ENCODE peak calls at places on chromosome 13, in ten cellular contexts. L is HFFc6, W is fibroblast of mammary gland, J is BJ, B is glutamatergic neuron, H is sigmoid colon, X is fibroblast of lung, Y is GM10248, A is cardiac muscle cell, D is AG09309. M is an unnamed sample.

GRCh38 chr13:38381840-38382239 is 32.2 kb downstream of the UFM1 start:
- DNase-seq in W (peak; percentile 58), B (no peak), J (no peak), X (no peak), D (no peak), A (peak; percentile 56), L (no peak), Y (no peak), H (no peak), M (no peak)

GRCh38 chr13:52599037-52599852 is 43.0 kb upstream of the HNRNPA1L2 start:
- DNase-seq in D (no peak), J (no peak), X (peak; percentile 82), B (no peak), H (no peak), W (peak; percentile 79), Y (no peak), L (peak; percentile 41), A (peak; percentile 70), M (no peak)

GRCh38 chr13:24276310-24276709 is 33.1 kb upstream of the C1QTNF9 start:
- DNase-seq in A (no peak), H (no peak), Y (no peak), W (no peak), D (no peak), L (no peak), J (no peak), B (no peak), X (no peak), M (no peak)

GRCh38 chr13:112688560-112689497 is 1.0 kb upstream of the ATP11A start:
- DNase-seq in A (no peak), Y (no peak), L (no peak), X (no peak), B (peak; percentile 40), W (no peak), D (no peak), H (no peak), J (no peak), M (no peak)

GRCh38 chr13:60169239-60170031 is 5.7 kb upstream of the DIAPH3 start:
- DNase-seq in H (no peak), B (no peak), D (no peak), J (no peak), L (no peak), W (no peak), Y (no peak), X (no peak), A (no peak), M (no peak)

GRCh38 chr13:67148219-67148583 is 81.9 kb downstream of the PCDH9 start:
- DNase-seq in X (peak; percentile 66), W (peak; percentile 62), J (peak; percentile 22), L (peak; percentile 52), B (no peak), D (no peak), H (no peak), Y (no peak), A (peak; percentile 52), M (no peak)

GRCh38 chr13:37736040-37736439 is 133.5 kb downstream of the TRPC4 start:
- DNase-seq in H (no peak), B (peak; percentile 52), J (no peak), Y (no peak), D (no peak), L (no peak), W (no peak), A (no peak), X (no peak), M (no peak)

GRCh38 chr13:113997845-113998751 is 24.2 kb upstream of the C13orf46 start:
- DNase-seq in H (peak; percentile 79), X (peak; percentile 21), A (peak; percentile 71), L (peak; percentile 70), J (peak; percentile 10), W (peak; percentile 92), D (peak; percentile 32), B (peak; percentile 57), Y (no peak), M (no peak)

GRCh38 chr13:30796132-30796832 is 60.9 kb downstream of the ALOX5AP start:
- DNase-seq in X (peak; percentile 80), A (peak; percentile 63), H (peak; percentile 62), J (no peak), D (peak; percentile 48), B (no peak), W (peak; percentile 69), L (peak; percentile 71), Y (no peak), M (no peak)

GRCh38 chr13:36417328-36417727 is 15.0 kb upstream of the CCNA1 start:
- DNase-seq in W (no peak), L (no peak), D (no peak), X (no peak), A (no peak), B (no peak), H (no peak), Y (no peak), J (no peak), M (no peak)

GRCh38 chr13:25286308-25286968 is 850 bp downstream of the MTMR6 start:
- DNase-seq in A (peak; percentile 52), Y (peak; percentile 35), D (no peak), J (no peak), H (no peak), X (peak; percentile 56), W (peak; percentile 56), L (peak; percentile 52), B (no peak), M (no peak)

GRCh38 chr13:72163671-72164070 is 296.7 kb upstream of the DACH1 start:
- DNase-seq in B (no peak), A (no peak), H (no peak), X (peak; percentile 51), Y (no peak), W (no peak), L (no peak), J (no peak), D (no peak), M (no peak)

GRCh38 chr13:76769238-76769859 is 116.9 kb downstream of the KCTD12 start:
- DNase-seq in Y (no peak), W (no peak), L (no peak), A (no peak), B (no peak), X (peak; percentile 19), J (no peak), H (no peak), D (peak; percentile 8), M (no peak)

GRCh38 chr13:30690282-30691188 is 44.8 kb upstream of the ALOX5AP start:
- DNase-seq in W (peak; percentile 98), L (peak; percentile 85), J (peak; percentile 83), X (peak; percentile 95), B (peak; percentile 77), D (peak; percentile 79), A (peak; percentile 98), H (peak; percentile 90), Y (no peak), M (peak; percentile 27)

GRCh38 chr13:93942016-93942415 is 537.5 kb downstream of the DCT start:
- DNase-seq in B (no peak), A (peak; percentile 34), L (no peak), X (peak; percentile 19), Y (no peak), W (peak; percentile 21), H (no peak), D (no peak), J (no peak), M (no peak)

DNA sequence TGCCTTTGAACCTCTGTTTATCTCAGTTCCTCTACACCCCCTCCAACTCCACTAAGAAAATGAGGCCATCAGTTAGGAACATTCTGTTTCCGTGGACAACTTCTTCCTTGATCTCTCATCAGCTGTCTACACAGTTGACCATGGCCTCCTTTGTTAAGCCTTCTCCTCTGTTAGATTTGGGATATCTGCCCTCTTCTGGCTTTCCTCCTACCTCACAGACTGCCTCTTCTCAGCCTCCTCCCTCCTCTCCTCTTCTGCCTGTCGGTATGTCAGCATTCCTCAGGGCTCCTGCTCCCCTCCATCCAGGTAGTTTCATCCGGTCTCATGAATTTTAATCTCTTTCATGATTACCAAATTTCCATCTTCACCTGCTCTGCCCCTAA is 454.9 kb downstream of the FOXO1 start:
- DNase-seq in H (no peak), A (no peak), L (no peak), X (no peak), J (no peak), Y (no peak), D (no peak), B (no peak), W (no peak), M (no peak)
- TF ChIP-seq CTCF in H (no peak), A (no peak), L (no peak), X (no peak), J (no peak), Y (no peak), D (no peak), B (no peak), W (no peak), M (no peak)

GRCh38 chr13:29454931-29455481 is 140.5 kb downstream of the SLC7A1 start:
- DNase-seq in D (no peak), A (peak; percentile 34), H (no peak), X (peak; percentile 20), J (peak; percentile 12), B (no peak), W (peak; percentile 35), Y (peak; percentile 47), L (peak; percentile 2), M (no peak)
- TF ChIP-seq CTCF in D (peak; percentile 27), A (peak; percentile 48), H (no peak), X (no peak), J (peak; percentile 43), B (peak; percentile 24), W (peak; percentile 52), Y (peak; percentile 23), L (peak; percentile 65), M (no peak)

DNA sequence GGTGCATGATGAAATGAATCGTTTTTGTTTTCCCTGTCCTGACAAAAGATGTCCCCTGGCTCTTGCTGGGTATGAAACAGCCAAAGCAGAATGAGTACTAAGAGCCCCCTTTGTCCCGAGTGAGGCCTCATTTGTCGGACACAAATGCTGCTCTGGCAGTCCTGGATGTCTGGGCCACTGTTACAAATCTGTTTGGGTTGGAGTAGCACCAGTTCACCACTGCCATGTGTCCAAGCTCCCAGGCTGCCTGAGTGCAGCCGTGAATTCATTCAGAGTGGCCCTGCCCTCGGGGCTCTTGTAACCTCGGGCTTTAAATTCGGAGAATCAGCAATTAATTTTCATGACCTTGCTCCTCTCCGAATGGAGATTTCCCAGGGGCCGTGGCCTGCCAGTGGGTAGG is 182.4 kb downstream of the NUFIP1 start:
- DNase-seq in W (no peak), Y (no peak), D (no peak), X (no peak), J (no peak), B (peak; percentile 26), H (peak; percentile 66), A (no peak), L (no peak), M (no peak)
- TF ChIP-seq CTCF in W (no peak), Y (no peak), D (no peak), X (no peak), J (no peak), B (no peak), H (no peak), A (no peak), L (no peak), M (no peak)

GRCh38 chr13:64446372-64446771 is 2783.8 kb downstream of the PCDH9 start:
- DNase-seq in A (no peak), D (no peak), W (no peak), J (no peak), X (no peak), B (no peak), H (no peak), Y (no peak), L (peak; percentile 16), M (no peak)
- TF ChIP-seq CTCF in A (peak; percentile 27), D (peak; percentile 38), W (peak; percentile 15), J (peak; percentile 39), X (no peak), B (peak; percentile 59), H (no peak), Y (no peak), L (peak; percentile 74), M (no peak)

GRCh38 chr13:102311433-102311796 is 90.4 kb downstream of the FGF14 start:
- DNase-seq in X (no peak), H (no peak), L (no peak), Y (no peak), D (no peak), W (no peak), A (no peak), J (no peak), B (no peak), M (no peak)
- TF ChIP-seq CTCF in X (no peak), H (no peak), L (no peak), Y (no peak), D (no peak), W (no peak), A (no peak), J (no peak), B (no peak), M (no peak)